ENCODE peak calls at places on chromosomes 7 and 10, in ten cellular contexts. One of them, this sample, is unnamed.

GRCh38 chr10:24310104-24310503 is 101.2 kb downstream of the KIAA1217 start:
- DNase-seq in occipital lobe: no peak
- DNase-seq in cardiac muscle cell: no peak
- DNase-seq in GM19239: no peak
- DNase-seq in activated gamma-delta T cell treated with anti-CD3 and anti-CD28 coated beads, Interleukin-2, amount 50 U/mL, for 16 hours: no peak
- DNase-seq in choroid plexus epithelial cell: no peak
- DNase-seq in Peyer's patch: no peak
- DNase-seq in H54: no peak
- DNase-seq in NCI-H460: no peak
- DNase-seq in endodermal cell: no peak
- DNase-seq in this sample: no peak

GRCh38 chr10:361203-362135 is 226.2 kb downstream of the ZMYND11 start:
- DNase-seq in occipital lobe: no peak
- DNase-seq in cardiac muscle cell: peak; percentile 49
- DNase-seq in GM19239: no peak
- DNase-seq in activated gamma-delta T cell treated with anti-CD3 and anti-CD28 coated beads, Interleukin-2, amount 50 U/mL, for 16 hours: no peak
- DNase-seq in choroid plexus epithelial cell: peak; percentile 39
- DNase-seq in Peyer's patch: no peak
- DNase-seq in H54: no peak
- DNase-seq in NCI-H460: no peak
- DNase-seq in endodermal cell: no peak
- DNase-seq in this sample: no peak

GRCh38 chr10:33477291-33478088 is 143.0 kb upstream of the NRP1 start:
- DNase-seq in occipital lobe: no peak
- DNase-seq in cardiac muscle cell: no peak
- DNase-seq in GM19239: no peak
- DNase-seq in activated gamma-delta T cell treated with anti-CD3 and anti-CD28 coated beads, Interleukin-2, amount 50 U/mL, for 16 hours: no peak
- DNase-seq in choroid plexus epithelial cell: no peak
- DNase-seq in Peyer's patch: no peak
- DNase-seq in H54: no peak
- DNase-seq in NCI-H460: no peak
- DNase-seq in endodermal cell: no peak
- DNase-seq in this sample: no peak

GRCh38 chr10:121268363-121268762 is 329.9 kb downstream of the FGFR2 start:
- DNase-seq in occipital lobe: no peak
- DNase-seq in cardiac muscle cell: no peak
- DNase-seq in GM19239: no peak
- DNase-seq in activated gamma-delta T cell treated with anti-CD3 and anti-CD28 coated beads, Interleukin-2, amount 50 U/mL, for 16 hours: no peak
- DNase-seq in choroid plexus epithelial cell: no peak
- DNase-seq in Peyer's patch: no peak
- DNase-seq in H54: no peak
- DNase-seq in NCI-H460: no peak
- DNase-seq in endodermal cell: no peak
- DNase-seq in this sample: no peak

GRCh38 chr7:44768663-44769361 is 20.2 kb downstream of the ZMIZ2 start:
- DNase-seq in occipital lobe: no peak
- DNase-seq in cardiac muscle cell: no peak
- DNase-seq in GM19239: no peak
- DNase-seq in activated gamma-delta T cell treated with anti-CD3 and anti-CD28 coated beads, Interleukin-2, amount 50 U/mL, for 16 hours: no peak
- DNase-seq in choroid plexus epithelial cell: no peak
- DNase-seq in Peyer's patch: no peak
- DNase-seq in H54: no peak
- DNase-seq in NCI-H460: no peak
- DNase-seq in endodermal cell: no peak
- DNase-seq in this sample: no peak

GRCh38 chr10:118373786-118374185 is 31.7 kb upstream of the FAM204A start:
- DNase-seq in occipital lobe: no peak
- DNase-seq in cardiac muscle cell: no peak
- DNase-seq in GM19239: no peak
- DNase-seq in activated gamma-delta T cell treated with anti-CD3 and anti-CD28 coated beads, Interleukin-2, amount 50 U/mL, for 16 hours: no peak
- DNase-seq in choroid plexus epithelial cell: peak; percentile 91
- DNase-seq in Peyer's patch: no peak
- DNase-seq in H54: peak; percentile 16
- DNase-seq in NCI-H460: no peak
- DNase-seq in endodermal cell: no peak
- DNase-seq in this sample: peak; percentile 87

GRCh38 chr7:132458685-132459084 is 117.6 kb downstream of the PLXNA4 start:
- DNase-seq in occipital lobe: peak; percentile 7
- DNase-seq in cardiac muscle cell: no peak
- DNase-seq in GM19239: no peak
- DNase-seq in activated gamma-delta T cell treated with anti-CD3 and anti-CD28 coated beads, Interleukin-2, amount 50 U/mL, for 16 hours: no peak
- DNase-seq in choroid plexus epithelial cell: no peak
- DNase-seq in Peyer's patch: no peak
- DNase-seq in H54: no peak
- DNase-seq in NCI-H460: no peak
- DNase-seq in endodermal cell: no peak
- DNase-seq in this sample: no peak

GRCh38 chr7:75596727-75597614 is 104.9 kb downstream of the SPDYE5 start:
- DNase-seq in occipital lobe: no peak
- DNase-seq in cardiac muscle cell: no peak
- DNase-seq in GM19239: no peak
- DNase-seq in activated gamma-delta T cell treated with anti-CD3 and anti-CD28 coated beads, Interleukin-2, amount 50 U/mL, for 16 hours: no peak
- DNase-seq in choroid plexus epithelial cell: peak; percentile 20
- DNase-seq in Peyer's patch: no peak
- DNase-seq in H54: peak; percentile 66
- DNase-seq in NCI-H460: no peak
- DNase-seq in endodermal cell: no peak
- DNase-seq in this sample: peak; percentile 31

GRCh38 chr7:143318661-143319060 is 2.8 kb downstream of the CLCN1 start:
- DNase-seq in occipital lobe: no peak
- DNase-seq in cardiac muscle cell: no peak
- DNase-seq in GM19239: no peak
- DNase-seq in activated gamma-delta T cell treated with anti-CD3 and anti-CD28 coated beads, Interleukin-2, amount 50 U/mL, for 16 hours: no peak
- DNase-seq in choroid plexus epithelial cell: peak; percentile 88
- DNase-seq in Peyer's patch: no peak
- DNase-seq in H54: no peak
- DNase-seq in NCI-H460: no peak
- DNase-seq in endodermal cell: no peak
- DNase-seq in this sample: peak; percentile 85

GRCh38 chr10:33329178-33329577 is 5.3 kb downstream of the NRP1 start:
- DNase-seq in occipital lobe: no peak
- DNase-seq in cardiac muscle cell: no peak
- DNase-seq in GM19239: no peak
- DNase-seq in activated gamma-delta T cell treated with anti-CD3 and anti-CD28 coated beads, Interleukin-2, amount 50 U/mL, for 16 hours: no peak
- DNase-seq in choroid plexus epithelial cell: no peak
- DNase-seq in Peyer's patch: no peak
- DNase-seq in H54: no peak
- DNase-seq in NCI-H460: no peak
- DNase-seq in endodermal cell: no peak
- DNase-seq in this sample: no peak

GRCh38 chr7:50684011-50684701 is 98.5 kb downstream of the GRB10 start:
- DNase-seq in occipital lobe: no peak
- DNase-seq in cardiac muscle cell: no peak
- DNase-seq in GM19239: no peak
- DNase-seq in activated gamma-delta T cell treated with anti-CD3 and anti-CD28 coated beads, Interleukin-2, amount 50 U/mL, for 16 hours: no peak
- DNase-seq in choroid plexus epithelial cell: no peak
- DNase-seq in Peyer's patch: no peak
- DNase-seq in H54: no peak
- DNase-seq in NCI-H460: no peak
- DNase-seq in endodermal cell: peak; percentile 5
- DNase-seq in this sample: no peak

GRCh38 chr10:75870039-75870645 is 438.7 kb downstream of the LRMDA start:
- DNase-seq in occipital lobe: no peak
- DNase-seq in cardiac muscle cell: no peak
- DNase-seq in GM19239: no peak
- DNase-seq in activated gamma-delta T cell treated with anti-CD3 and anti-CD28 coated beads, Interleukin-2, amount 50 U/mL, for 16 hours: no peak
- DNase-seq in choroid plexus epithelial cell: no peak
- DNase-seq in Peyer's patch: no peak
- DNase-seq in H54: no peak
- DNase-seq in NCI-H460: no peak
- DNase-seq in endodermal cell: no peak
- DNase-seq in this sample: no peak

GRCh38 chr10:131679926-131680325 is 220.9 kb upstream of the PPP2R2D start:
- DNase-seq in occipital lobe: no peak
- DNase-seq in cardiac muscle cell: no peak
- DNase-seq in GM19239: no peak
- DNase-seq in activated gamma-delta T cell treated with anti-CD3 and anti-CD28 coated beads, Interleukin-2, amount 50 U/mL, for 16 hours: no peak
- DNase-seq in choroid plexus epithelial cell: no peak
- DNase-seq in Peyer's patch: no peak
- DNase-seq in H54: no peak
- DNase-seq in NCI-H460: no peak
- DNase-seq in endodermal cell: no peak
- DNase-seq in this sample: no peak

GRCh38 chr10:87646920-87647319 is 12.8 kb upstream of the PAPSS2 start:
- DNase-seq in occipital lobe: no peak
- DNase-seq in cardiac muscle cell: no peak
- DNase-seq in GM19239: no peak
- DNase-seq in activated gamma-delta T cell treated with anti-CD3 and anti-CD28 coated beads, Interleukin-2, amount 50 U/mL, for 16 hours: no peak
- DNase-seq in choroid plexus epithelial cell: no peak
- DNase-seq in Peyer's patch: no peak
- DNase-seq in H54: no peak
- DNase-seq in NCI-H460: no peak
- DNase-seq in endodermal cell: no peak
- DNase-seq in this sample: no peak

GRCh38 chr7:120404042-120404441 is 131.1 kb downstream of the KCND2 start:
- DNase-seq in occipital lobe: no peak
- DNase-seq in cardiac muscle cell: no peak
- DNase-seq in GM19239: no peak
- DNase-seq in activated gamma-delta T cell treated with anti-CD3 and anti-CD28 coated beads, Interleukin-2, amount 50 U/mL, for 16 hours: no peak
- DNase-seq in choroid plexus epithelial cell: no peak
- DNase-seq in Peyer's patch: no peak
- DNase-seq in H54: no peak
- DNase-seq in NCI-H460: no peak
- DNase-seq in endodermal cell: no peak
- DNase-seq in this sample: peak; percentile 53

GRCh38 chr7:103660455-103661371 is 214.7 kb upstream of the SLC26A5 start:
- DNase-seq in occipital lobe: no peak
- DNase-seq in cardiac muscle cell: no peak
- DNase-seq in GM19239: no peak
- DNase-seq in activated gamma-delta T cell treated with anti-CD3 and anti-CD28 coated beads, Interleukin-2, amount 50 U/mL, for 16 hours: no peak
- DNase-seq in choroid plexus epithelial cell: peak; percentile 85
- DNase-seq in Peyer's patch: no peak
- DNase-seq in H54: no peak
- DNase-seq in NCI-H460: peak; percentile 39
- DNase-seq in endodermal cell: no peak
- DNase-seq in this sample: peak; percentile 94

GRCh38 chr10:111087331-111087756 is 10.5 kb downstream of the ADRA2A start:
- DNase-seq in occipital lobe: no peak
- DNase-seq in cardiac muscle cell: no peak
- DNase-seq in GM19239: no peak
- DNase-seq in activated gamma-delta T cell treated with anti-CD3 and anti-CD28 coated beads, Interleukin-2, amount 50 U/mL, for 16 hours: no peak
- DNase-seq in choroid plexus epithelial cell: no peak
- DNase-seq in Peyer's patch: no peak
- DNase-seq in H54: no peak
- DNase-seq in NCI-H460: no peak
- DNase-seq in endodermal cell: no peak
- DNase-seq in this sample: no peak

GRCh38 chr10:74924251-74924954 is 98.0 kb downstream of the KAT6B start:
- DNase-seq in occipital lobe: no peak
- DNase-seq in cardiac muscle cell: no peak
- DNase-seq in GM19239: no peak
- DNase-seq in activated gamma-delta T cell treated with anti-CD3 and anti-CD28 coated beads, Interleukin-2, amount 50 U/mL, for 16 hours: no peak
- DNase-seq in choroid plexus epithelial cell: peak; percentile 95
- DNase-seq in Peyer's patch: no peak
- DNase-seq in H54: peak; percentile 42
- DNase-seq in NCI-H460: peak; percentile 38
- DNase-seq in endodermal cell: no peak
- DNase-seq in this sample: peak; percentile 98

GRCh38 chr7:103075337-103075918 is 488 bp downstream of the ARMC10 start:
- DNase-seq in occipital lobe: no peak
- DNase-seq in cardiac muscle cell: peak; percentile 71
- DNase-seq in GM19239: peak; percentile 40
- DNase-seq in activated gamma-delta T cell treated with anti-CD3 and anti-CD28 coated beads, Interleukin-2, amount 50 U/mL, for 16 hours: peak; percentile 74
- DNase-seq in choroid plexus epithelial cell: peak; percentile 60
- DNase-seq in Peyer's patch: peak; percentile 71
- DNase-seq in H54: peak; percentile 24
- DNase-seq in NCI-H460: no peak
- DNase-seq in endodermal cell: peak; percentile 91
- DNase-seq in this sample: peak; percentile 38

GRCh38 chr7:136950331-136950730 is 81.9 kb downstream of the CHRM2 start:
- DNase-seq in occipital lobe: no peak
- DNase-seq in cardiac muscle cell: no peak
- DNase-seq in GM19239: no peak
- DNase-seq in activated gamma-delta T cell treated with anti-CD3 and anti-CD28 coated beads, Interleukin-2, amount 50 U/mL, for 16 hours: no peak
- DNase-seq in choroid plexus epithelial cell: no peak
- DNase-seq in Peyer's patch: no peak
- DNase-seq in H54: no peak
- DNase-seq in NCI-H460: no peak
- DNase-seq in endodermal cell: no peak
- DNase-seq in this sample: no peak

GRCh38 chr7:102390697-102391484 is 5.3 kb upstream of the PRKRIP1 start:
- DNase-seq in occipital lobe: peak; percentile 30
- DNase-seq in cardiac muscle cell: peak; percentile 88
- DNase-seq in GM19239: peak; percentile 48
- DNase-seq in activated gamma-delta T cell treated with anti-CD3 and anti-CD28 coated beads, Interleukin-2, amount 50 U/mL, for 16 hours: peak; percentile 53
- DNase-seq in choroid plexus epithelial cell: peak; percentile 77
- DNase-seq in Peyer's patch: peak; percentile 75
- DNase-seq in H54: peak; percentile 77
- DNase-seq in NCI-H460: peak; percentile 83
- DNase-seq in endodermal cell: peak; percentile 96
- DNase-seq in this sample: peak; percentile 65

GRCh38 chr7:30530373-30530772 is 25.7 kb upstream of the GGCT start:
- DNase-seq in occipital lobe: no peak
- DNase-seq in cardiac muscle cell: no peak
- DNase-seq in GM19239: no peak
- DNase-seq in activated gamma-delta T cell treated with anti-CD3 and anti-CD28 coated beads, Interleukin-2, amount 50 U/mL, for 16 hours: no peak
- DNase-seq in choroid plexus epithelial cell: no peak
- DNase-seq in Peyer's patch: no peak
- DNase-seq in H54: no peak
- DNase-seq in NCI-H460: no peak
- DNase-seq in endodermal cell: no peak
- DNase-seq in this sample: no peak

GRCh38 chr7:118233799-118234198 is 9.3 kb downstream of the ANKRD7 start:
- DNase-seq in occipital lobe: no peak
- DNase-seq in cardiac muscle cell: no peak
- DNase-seq in GM19239: no peak
- DNase-seq in activated gamma-delta T cell treated with anti-CD3 and anti-CD28 coated beads, Interleukin-2, amount 50 U/mL, for 16 hours: no peak
- DNase-seq in choroid plexus epithelial cell: no peak
- DNase-seq in Peyer's patch: no peak
- DNase-seq in H54: no peak
- DNase-seq in NCI-H460: no peak
- DNase-seq in endodermal cell: no peak
- DNase-seq in this sample: no peak

GRCh38 chr7:87336136-87336535 is 9.3 kb upstream of the CROT start:
- DNase-seq in occipital lobe: no peak
- DNase-seq in cardiac muscle cell: no peak
- DNase-seq in GM19239: no peak
- DNase-seq in activated gamma-delta T cell treated with anti-CD3 and anti-CD28 coated beads, Interleukin-2, amount 50 U/mL, for 16 hours: no peak
- DNase-seq in choroid plexus epithelial cell: no peak
- DNase-seq in Peyer's patch: no peak
- DNase-seq in H54: no peak
- DNase-seq in NCI-H460: no peak
- DNase-seq in endodermal cell: no peak
- DNase-seq in this sample: no peak

GRCh38 chr10:124708922-124709520 is 35.2 kb downstream of the FAM53B start:
- DNase-seq in occipital lobe: peak; percentile 24
- DNase-seq in cardiac muscle cell: no peak
- DNase-seq in GM19239: no peak
- DNase-seq in activated gamma-delta T cell treated with anti-CD3 and anti-CD28 coated beads, Interleukin-2, amount 50 U/mL, for 16 hours: no peak
- DNase-seq in choroid plexus epithelial cell: peak; percentile 64
- DNase-seq in Peyer's patch: no peak
- DNase-seq in H54: no peak
- DNase-seq in NCI-H460: no peak
- DNase-seq in endodermal cell: peak; percentile 63
- DNase-seq in this sample: no peak

GRCh38 chr10:78964952-78965633 is 103.7 kb upstream of the ZMIZ1 start:
- DNase-seq in occipital lobe: peak; percentile 76
- DNase-seq in cardiac muscle cell: peak; percentile 70
- DNase-seq in GM19239: no peak
- DNase-seq in activated gamma-delta T cell treated with anti-CD3 and anti-CD28 coated beads, Interleukin-2, amount 50 U/mL, for 16 hours: no peak
- DNase-seq in choroid plexus epithelial cell: peak; percentile 43
- DNase-seq in Peyer's patch: no peak
- DNase-seq in H54: peak; percentile 95
- DNase-seq in NCI-H460: peak; percentile 75
- DNase-seq in endodermal cell: peak; percentile 98
- DNase-seq in this sample: peak; percentile 86

GRCh38 chr7:149317986-149318672 is 56.1 kb downstream of the ZNF783 start:
- DNase-seq in occipital lobe: no peak
- DNase-seq in cardiac muscle cell: no peak
- DNase-seq in GM19239: no peak
- DNase-seq in activated gamma-delta T cell treated with anti-CD3 and anti-CD28 coated beads, Interleukin-2, amount 50 U/mL, for 16 hours: no peak
- DNase-seq in choroid plexus epithelial cell: no peak
- DNase-seq in Peyer's patch: no peak
- DNase-seq in H54: no peak
- DNase-seq in NCI-H460: no peak
- DNase-seq in endodermal cell: peak; percentile 78
- DNase-seq in this sample: no peak

GRCh38 chr10:10294801-10295515 is 722.7 kb upstream of the CELF2 start:
- DNase-seq in occipital lobe: peak; percentile 56
- DNase-seq in cardiac muscle cell: no peak
- DNase-seq in GM19239: no peak
- DNase-seq in activated gamma-delta T cell treated with anti-CD3 and anti-CD28 coated beads, Interleukin-2, amount 50 U/mL, for 16 hours: no peak
- DNase-seq in choroid plexus epithelial cell: no peak
- DNase-seq in Peyer's patch: no peak
- DNase-seq in H54: no peak
- DNase-seq in NCI-H460: no peak
- DNase-seq in endodermal cell: peak; percentile 54
- DNase-seq in this sample: no peak